ENCODE peak calls at places on chromosomes 16 and 17, in four cellular contexts. S is foreskin fibroblast, I is adipocyte, Z is NCI-H69. K is an unnamed sample.

GRCh38 chr16:50585331-50585776 is 37.2 kb downstream of the NKD1 start:
- DNase-seq in S (no peak), I (no peak), Z (no peak), K (peak; percentile 1)

GRCh38 chr17:63626551-63627228 is 4.5 kb downstream of the MAP3K3 start:
- DNase-seq in S (peak; percentile 55), Z (no peak), I (peak; percentile 53), K (peak; percentile 58)

GRCh38 chr16:86306811-86307517 is 203.4 kb upstream of the FOXF1 start:
- DNase-seq in Z (no peak), S (peak; percentile 57), I (peak; percentile 73), K (peak; percentile 84)

GRCh38 chr16:66278604-66279262 is 87.8 kb upstream of the CDH5 start:
- DNase-seq in Z (peak; percentile 21), I (no peak), S (no peak), K (no peak)

GRCh38 chr16:58499615-58500328 is at the start of gene NDRG4:
- DNase-seq in Z (peak; percentile 90), I (peak; percentile 79), S (peak; percentile 86), K (peak; percentile 97)

GRCh38 chr17:47776330-47777197 is 43.5 kb downstream of the TBX21 start:
- DNase-seq in I (peak; percentile 48), Z (peak; percentile 68), S (peak; percentile 64), K (peak; percentile 61)

GRCh38 chr17:164536-165235 is 16.8 kb downstream of the DOC2B start:
- DNase-seq in S (peak; percentile 20), Z (no peak), I (peak; percentile 62), K (peak; percentile 55)

GRCh38 chr17:12665263-12666210 is at the start of gene MYOCD:
- DNase-seq in I (peak; percentile 71), S (peak; percentile 37), Z (peak; percentile 4), K (peak; percentile 93)

GRCh38 chr17:62064029-62064790 is 868 bp downstream of the MED13 start:
- DNase-seq in Z (peak; percentile 38), I (peak; percentile 55), S (peak; percentile 22), K (peak; percentile 23)

GRCh38 chr17:58279016-58279671 is 1.6 kb downstream of the MPO start:
- DNase-seq in S (peak; percentile 46), Z (peak; percentile 66), I (no peak), K (peak; percentile 3)

GRCh38 chr17:50589112-50589712 is 28.7 kb downstream of the CACNA1G start:
- DNase-seq in I (no peak), Z (no peak), S (peak; percentile 43), K (peak; percentile 21)

GRCh38 chr17:969767-970387 is 9.7 kb downstream of the NXN start:
- DNase-seq in I (peak; percentile 65), S (peak; percentile 55), Z (peak; percentile 78), K (peak; percentile 68)

GRCh38 chr16:54875443-54875842 is 55.2 kb upstream of the IRX5 start:
- DNase-seq in Z (no peak), S (no peak), I (no peak), K (no peak)

GRCh38 chr17:17175917-17176316 is 30.2 kb downstream of the PLD6 start:
- DNase-seq in Z (no peak), I (no peak), S (no peak), K (no peak)

GRCh38 chr17:39533891-39534290 is 72.6 kb downstream of the CDK12 start:
- DNase-seq in I (peak; percentile 33), Z (no peak), S (no peak), K (no peak)

GRCh38 chr17:41784207-41784744 is 2.2 kb downstream of the JUP start:
- DNase-seq in S (no peak), Z (no peak), I (no peak), K (peak; percentile 65)

GRCh38 chr17:12195418-12195817 is 174.7 kb downstream of the MAP2K4 start:
- DNase-seq in Z (no peak), S (no peak), I (no peak), K (no peak)

GRCh38 chr17:57071991-57072944 is 12.8 kb upstream of the AKAP1 start:
- DNase-seq in I (no peak), Z (peak; percentile 36), S (no peak), K (no peak)

GRCh38 chr16:84487358-84487757 is 17.1 kb downstream of the MEAK7 start:
- DNase-seq in S (no peak), Z (no peak), I (no peak), K (no peak)

GRCh38 chr16:1510272-1510671 is 17.1 kb downstream of the TELO2 start:
- DNase-seq in S (no peak), Z (no peak), I (no peak), K (no peak)

GRCh38 chr17:28724500-28725165 is 1.4 kb downstream of the TLCD1 start:
- DNase-seq in Z (peak; percentile 52), I (no peak), S (no peak), K (no peak)

GRCh38 chr17:15496735-15497134 is 29.3 kb upstream of the CDRT4 start:
- DNase-seq in Z (no peak), S (no peak), I (no peak), K (no peak)

GRCh38 chr16:66137853-66138252 is 228.6 kb upstream of the CDH5 start:
- DNase-seq in Z (no peak), S (no peak), I (no peak), K (no peak)

GRCh38 chr16:66660422-66661209 is 35.9 kb downstream of the CMTM4 start:
- DNase-seq in I (peak; percentile 91), S (peak; percentile 94), Z (peak; percentile 82), K (peak; percentile 95)

GRCh38 chr17:77459018-77459755 is 318.4 kb downstream of the SEC14L1 start:
- DNase-seq in I (no peak), Z (no peak), S (no peak), K (no peak)

GRCh38 chr17:7713782-7714181 is 3.8 kb upstream of the DNAH2 start:
- DNase-seq in S (no peak), I (no peak), Z (no peak), K (no peak)

GRCh38 chr17:7095642-7096041 is 15.6 kb upstream of the CLEC10A start:
- DNase-seq in Z (no peak), S (no peak), I (no peak), K (no peak)